ENCODE peak calls at places on chromosomes 7 and 10, in five cellular contexts. One of them, this sample, is unnamed.
A peak's percentile ranks its signal among the peaks of the same experiment; 100 is the strongest.

GRCh38 chr7:81232084-81232799 is 313.4 kb upstream of the SEMA3C start:
- DNase-seq in PC-9: no peak
- DNase-seq in lower lobe of right lung: no peak
- DNase-seq in transverse colon: peak; percentile 20
- DNase-seq in endothelial cell: no peak
- DNase-seq in this sample: no peak

GRCh38 chr7:16235152-16235526 is 186.2 kb downstream of the CRPPA start:
- DNase-seq in endothelial cell: no peak
- DNase-seq in PC-9: no peak
- DNase-seq in transverse colon: no peak
- DNase-seq in lower lobe of right lung: no peak
- DNase-seq in this sample: no peak

GRCh38 chr7:123677316-123677715 is 21.6 kb downstream of the LMOD2 start:
- DNase-seq in lower lobe of right lung: no peak
- DNase-seq in endothelial cell: no peak
- DNase-seq in transverse colon: no peak
- DNase-seq in PC-9: no peak
- DNase-seq in this sample: no peak

GRCh38 chr7:104267701-104268368 is 60.0 kb upstream of the ORC5 start:
- DNase-seq in lower lobe of right lung: no peak
- DNase-seq in endothelial cell: no peak
- DNase-seq in transverse colon: no peak
- DNase-seq in PC-9: no peak
- DNase-seq in this sample: no peak

GRCh38 chr10:36256905-36257304 is 614.8 kb upstream of the FZD8 start:
- DNase-seq in lower lobe of right lung: no peak
- DNase-seq in endothelial cell: no peak
- DNase-seq in transverse colon: no peak
- DNase-seq in PC-9: no peak
- DNase-seq in this sample: no peak

GRCh38 chr7:22147113-22147512 is 201.4 kb upstream of the CDCA7L start:
- DNase-seq in endothelial cell: no peak
- DNase-seq in lower lobe of right lung: no peak
- DNase-seq in PC-9: no peak
- DNase-seq in transverse colon: no peak
- DNase-seq in this sample: no peak

GRCh38 chr7:83655951-83656556 is 7.1 kb upstream of the SEMA3E start:
- DNase-seq in transverse colon: peak; percentile 16
- DNase-seq in endothelial cell: peak; percentile 50
- DNase-seq in lower lobe of right lung: no peak
- DNase-seq in PC-9: peak; percentile 40
- DNase-seq in this sample: no peak

GRCh38 chr7:9189683-9190082 is 756.3 kb downstream of the NXPH1 start:
- DNase-seq in PC-9: no peak
- DNase-seq in endothelial cell: no peak
- DNase-seq in lower lobe of right lung: no peak
- DNase-seq in transverse colon: no peak
- DNase-seq in this sample: no peak

GRCh38 chr7:73865738-73866445 is 4.9 kb downstream of the TMEM270 start:
- DNase-seq in PC-9: peak; percentile 57
- DNase-seq in transverse colon: peak; percentile 37
- DNase-seq in lower lobe of right lung: no peak
- DNase-seq in endothelial cell: peak; percentile 65
- DNase-seq in this sample: no peak

GRCh38 chr7:56105508-56105907 is 768 bp downstream of the CHCHD2 start:
- DNase-seq in PC-9: peak; percentile 40
- DNase-seq in transverse colon: peak; percentile 29
- DNase-seq in lower lobe of right lung: no peak
- DNase-seq in endothelial cell: no peak
- DNase-seq in this sample: no peak

GRCh38 chr10:35696888-35697287 is 54.8 kb upstream of the FZD8 start:
- DNase-seq in endothelial cell: no peak
- DNase-seq in lower lobe of right lung: no peak
- DNase-seq in PC-9: no peak
- DNase-seq in transverse colon: no peak
- DNase-seq in this sample: no peak

GRCh38 chr10:119025776-119026175 is 3.7 kb upstream of the NANOS1 start:
- DNase-seq in transverse colon: no peak
- DNase-seq in PC-9: peak; percentile 43
- DNase-seq in endothelial cell: no peak
- DNase-seq in lower lobe of right lung: peak; percentile 70
- DNase-seq in this sample: no peak

GRCh38 chr10:95474228-95475002 is 86.8 kb downstream of the SORBS1 start:
- DNase-seq in lower lobe of right lung: no peak
- DNase-seq in PC-9: no peak
- DNase-seq in endothelial cell: no peak
- DNase-seq in transverse colon: no peak
- DNase-seq in this sample: no peak

GRCh38 chr7:135326636-135327280 is 93.1 kb downstream of the STRA8 start:
- DNase-seq in endothelial cell: no peak
- DNase-seq in transverse colon: no peak
- DNase-seq in lower lobe of right lung: no peak
- DNase-seq in PC-9: no peak
- DNase-seq in this sample: no peak

GRCh38 chr7:129612112-129613015 is 844 bp downstream of the NRF1 start:
- DNase-seq in lower lobe of right lung: peak; percentile 72
- DNase-seq in endothelial cell: peak; percentile 23
- DNase-seq in PC-9: no peak
- DNase-seq in transverse colon: peak; percentile 49
- DNase-seq in this sample: no peak

GRCh38 chr7:114648680-114649079 is 234.1 kb downstream of the FOXP2 start:
- DNase-seq in lower lobe of right lung: no peak
- DNase-seq in endothelial cell: no peak
- DNase-seq in transverse colon: no peak
- DNase-seq in PC-9: no peak
- DNase-seq in this sample: no peak

GRCh38 chr7:27141591-27142561 is 1.6 kb downstream of the HOXA5 start:
- DNase-seq in PC-9: no peak
- DNase-seq in transverse colon: peak; percentile 37
- DNase-seq in lower lobe of right lung: no peak
- DNase-seq in endothelial cell: peak; percentile 43
- DNase-seq in this sample: no peak

GRCh38 chr10:67098460-67098859 is 172.6 kb downstream of the LRRTM3 start:
- DNase-seq in endothelial cell: no peak
- DNase-seq in PC-9: no peak
- DNase-seq in lower lobe of right lung: no peak
- DNase-seq in transverse colon: no peak
- DNase-seq in this sample: no peak

GRCh38 chr10:131132681-131133080 is 178.8 kb downstream of the TCERG1L start:
- DNase-seq in transverse colon: no peak
- DNase-seq in endothelial cell: no peak
- DNase-seq in PC-9: no peak
- DNase-seq in lower lobe of right lung: peak; percentile 13
- DNase-seq in this sample: peak; percentile 22

GRCh38 chr7:8260871-8261707 is 878 bp downstream of the ICA1 start:
- DNase-seq in transverse colon: peak; percentile 61
- DNase-seq in PC-9: peak; percentile 61
- DNase-seq in endothelial cell: peak; percentile 63
- DNase-seq in lower lobe of right lung: peak; percentile 70
- DNase-seq in this sample: peak; percentile 44

GRCh38 chr10:60894816-60895215 is 49.2 kb downstream of the RHOBTB1 start:
- DNase-seq in transverse colon: no peak
- DNase-seq in lower lobe of right lung: no peak
- DNase-seq in PC-9: no peak
- DNase-seq in endothelial cell: no peak
- DNase-seq in this sample: no peak

GRCh38 chr7:116571037-116571436 is 46.2 kb downstream of the CAV1 start:
- DNase-seq in PC-9: no peak
- DNase-seq in lower lobe of right lung: no peak
- DNase-seq in transverse colon: no peak
- DNase-seq in endothelial cell: no peak
- DNase-seq in this sample: no peak

GRCh38 chr7:151251926-151252835 is 3.7 kb upstream of the SMARCD3 start:
- DNase-seq in endothelial cell: peak; percentile 57
- DNase-seq in lower lobe of right lung: peak; percentile 73
- DNase-seq in transverse colon: peak; percentile 54
- DNase-seq in PC-9: peak; percentile 43
- DNase-seq in this sample: no peak

GRCh38 chr10:123636598-123637325 is 29.4 kb upstream of the GPR26 start:
- DNase-seq in endothelial cell: no peak
- DNase-seq in PC-9: no peak
- DNase-seq in transverse colon: no peak
- DNase-seq in lower lobe of right lung: no peak
- DNase-seq in this sample: no peak

GRCh38 chr10:103181244-103181643 is 11.8 kb downstream of the NT5C2 start:
- DNase-seq in transverse colon: no peak
- DNase-seq in lower lobe of right lung: no peak
- DNase-seq in PC-9: no peak
- DNase-seq in endothelial cell: peak; percentile 13
- DNase-seq in this sample: no peak

GRCh38 chr7:14375998-14376397 is 386.5 kb upstream of the ETV1 start:
- DNase-seq in transverse colon: no peak
- DNase-seq in PC-9: no peak
- DNase-seq in lower lobe of right lung: no peak
- DNase-seq in endothelial cell: no peak
- DNase-seq in this sample: no peak

GRCh38 chr7:85954961-85955360 is 688.7 kb upstream of the GRM3 start:
- DNase-seq in PC-9: no peak
- DNase-seq in transverse colon: no peak
- DNase-seq in endothelial cell: no peak
- DNase-seq in lower lobe of right lung: no peak
- DNase-seq in this sample: no peak

GRCh38 chr7:89760690-89761089 is 393.6 kb upstream of the STEAP1 start:
- DNase-seq in lower lobe of right lung: no peak
- DNase-seq in PC-9: no peak
- DNase-seq in transverse colon: no peak
- DNase-seq in endothelial cell: no peak
- DNase-seq in this sample: no peak

GRCh38 chr7:89761173-89761572 is 393.1 kb upstream of the STEAP1 start:
- DNase-seq in lower lobe of right lung: no peak
- DNase-seq in PC-9: no peak
- DNase-seq in endothelial cell: no peak
- DNase-seq in transverse colon: no peak
- DNase-seq in this sample: no peak

GRCh38 chr7:89757910-89758309 is 396.4 kb upstream of the STEAP1 start:
- DNase-seq in endothelial cell: no peak
- DNase-seq in lower lobe of right lung: no peak
- DNase-seq in PC-9: no peak
- DNase-seq in transverse colon: no peak
- DNase-seq in this sample: no peak
- TF ChIP-seq CTCF in endothelial cell: no peak
- TF ChIP-seq CTCF in lower lobe of right lung: no peak
- TF ChIP-seq CTCF in PC-9: no peak
- TF ChIP-seq CTCF in transverse colon: no peak
- TF ChIP-seq CTCF in this sample: no peak

GRCh38 chr7:47635091-47636090 is 53.5 kb upstream of the TNS3 start:
- DNase-seq in transverse colon: peak; percentile 64
- DNase-seq in lower lobe of right lung: peak; percentile 68
- DNase-seq in endothelial cell: no peak
- DNase-seq in PC-9: peak; percentile 82
- DNase-seq in this sample: no peak

GRCh38 chr7:47634273-47634672 is 52.4 kb upstream of the TNS3 start:
- DNase-seq in transverse colon: no peak
- DNase-seq in endothelial cell: no peak
- DNase-seq in PC-9: peak; percentile 14
- DNase-seq in lower lobe of right lung: no peak
- DNase-seq in this sample: no peak

GRCh38 chr7:47627580-47628283 is 45.8 kb upstream of the TNS3 start:
- DNase-seq in lower lobe of right lung: no peak
- DNase-seq in PC-9: no peak
- DNase-seq in endothelial cell: no peak
- DNase-seq in transverse colon: no peak
- DNase-seq in this sample: no peak

GRCh38 chr7:47633134-47633533 is 51.2 kb upstream of the TNS3 start:
- DNase-seq in PC-9: no peak
- DNase-seq in lower lobe of right lung: no peak
- DNase-seq in endothelial cell: no peak
- DNase-seq in transverse colon: no peak
- DNase-seq in this sample: no peak

GRCh38 chr7:47631711-47632110 is 49.8 kb upstream of the TNS3 start:
- DNase-seq in lower lobe of right lung: no peak
- DNase-seq in transverse colon: no peak
- DNase-seq in endothelial cell: no peak
- DNase-seq in PC-9: no peak
- DNase-seq in this sample: no peak
- TF ChIP-seq CTCF in lower lobe of right lung: no peak
- TF ChIP-seq CTCF in transverse colon: no peak
- TF ChIP-seq CTCF in endothelial cell: no peak
- TF ChIP-seq CTCF in PC-9: no peak
- TF ChIP-seq CTCF in this sample: no peak

DNA sequence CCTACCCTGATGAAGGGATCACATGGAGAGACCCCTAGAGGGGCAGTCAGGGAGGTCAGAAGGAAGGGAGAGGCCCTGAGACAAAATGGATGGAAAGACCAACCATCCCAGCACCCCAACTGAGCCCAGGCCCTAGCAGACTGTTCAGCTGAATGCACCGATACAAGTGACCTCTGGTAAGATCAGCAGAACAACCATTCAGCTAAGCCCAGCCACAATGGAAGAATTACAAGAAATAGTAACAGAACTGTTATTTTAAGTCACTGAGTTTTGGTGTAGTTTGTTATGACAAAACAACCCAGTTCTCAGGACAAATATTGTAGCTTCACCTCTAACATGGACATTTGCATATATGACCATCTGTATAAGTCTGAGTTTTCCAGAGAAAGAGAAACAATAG is 210.4 kb upstream of the SVIL start:
- DNase-seq in PC-9: no peak
- DNase-seq in transverse colon: no peak
- DNase-seq in endothelial cell: no peak
- DNase-seq in lower lobe of right lung: no peak
- DNase-seq in this sample: no peak
- TF ChIP-seq CTCF in PC-9: no peak
- TF ChIP-seq CTCF in transverse colon: no peak
- TF ChIP-seq CTCF in endothelial cell: no peak
- TF ChIP-seq CTCF in lower lobe of right lung: no peak
- TF ChIP-seq CTCF in this sample: no peak

DNA sequence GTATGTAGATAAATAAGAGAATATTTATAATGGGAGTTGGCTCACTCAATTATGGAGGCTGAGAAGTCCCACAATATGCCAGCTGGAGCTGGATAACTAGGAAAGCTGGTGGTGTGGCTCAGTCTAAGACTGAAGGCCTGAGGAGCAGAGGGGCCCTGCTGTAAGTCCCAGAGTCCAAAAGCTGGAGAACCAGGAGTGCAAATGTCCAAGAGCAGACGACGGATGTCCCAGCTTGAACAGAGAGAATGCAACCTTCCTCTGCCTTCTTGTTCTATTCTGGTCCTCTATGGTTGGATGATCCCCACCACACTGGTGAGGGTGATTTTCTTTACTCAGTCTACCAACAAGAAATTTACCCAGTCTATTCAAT is 13.2 kb downstream of the IL2RA start:
- DNase-seq in endothelial cell: no peak
- DNase-seq in PC-9: no peak
- DNase-seq in lower lobe of right lung: no peak
- DNase-seq in transverse colon: no peak
- DNase-seq in this sample: no peak
- TF ChIP-seq CTCF in endothelial cell: no peak
- TF ChIP-seq CTCF in PC-9: no peak
- TF ChIP-seq CTCF in lower lobe of right lung: no peak
- TF ChIP-seq CTCF in transverse colon: no peak
- TF ChIP-seq CTCF in this sample: no peak

This sample was measured in CD14-positive monocyte.